ENCODE peak calls at places on chromosomes 2 and 18, in four cellular contexts. O is lower lobe of right lung, U is fibroblast of pulmonary artery, V is AG10803. B is an unnamed sample.
A peak's percentile ranks its signal among the peaks of the same experiment; 100 is the strongest.

GRCh38 chr18:26574958-26575864 is 26.9 kb upstream of the KCTD1 start:
- DNase-seq in O (peak; percentile 61), U (peak; percentile 52), V (peak; percentile 65), B (peak; percentile 29)

GRCh38 chr2:25521665-25522387 is 151.6 kb downstream of the DTNB start:
- DNase-seq in O (no peak), U (peak; percentile 91), V (peak; percentile 77), B (peak; percentile 49)

GRCh38 chr2:136131961-136132839 is 14.3 kb upstream of the CXCR4 start:
- DNase-seq in O (peak; percentile 62), U (no peak), V (no peak), B (no peak)

GRCh38 chr18:3286165-3286564 is 24.2 kb downstream of the MYL12B start:
- DNase-seq in O (no peak), U (no peak), V (no peak), B (no peak)

GRCh38 chr18:56312554-56312953 is 325.8 kb downstream of the TXNL1 start:
- DNase-seq in O (no peak), U (no peak), V (no peak), B (no peak)

GRCh38 chr2:148282201-148282600 is 261.3 kb downstream of the MBD5 start:
- DNase-seq in O (no peak), U (peak; percentile 57), V (peak; percentile 45), B (no peak)

GRCh38 chr2:71379086-71379485 is 47.5 kb downstream of the ZNF638 start:
- DNase-seq in O (no peak), U (peak; percentile 79), V (peak; percentile 82), B (peak; percentile 48)

GRCh38 chr2:104793971-104794370 is 59.9 kb upstream of the POU3F3 start:
- DNase-seq in O (no peak), U (peak; percentile 29), V (peak; percentile 73), B (no peak)

GRCh38 chr2:45913539-45913938 is 262.1 kb downstream of the PRKCE start:
- DNase-seq in O (no peak), U (no peak), V (no peak), B (no peak)

GRCh38 chr2:44100351-44100750 is 68.3 kb upstream of the PPM1B start:
- DNase-seq in O (peak; percentile 58), U (peak; percentile 96), V (peak; percentile 97), B (peak; percentile 94)

GRCh38 chr18:48813833-48814489 is 136.8 kb downstream of the SMAD7 start:
- DNase-seq in O (peak; percentile 45), U (no peak), V (no peak), B (no peak)

GRCh38 chr2:237488295-237488694 is 1.2 kb downstream of the MLPH start:
- DNase-seq in O (no peak), U (no peak), V (no peak), B (no peak)

GRCh38 chr2:73921581-73921980 is 5.1 kb upstream of the DGUOK start:
- DNase-seq in O (no peak), U (no peak), V (no peak), B (no peak)

GRCh38 chr2:147641644-147642043 is 203.2 kb upstream of the ACVR2A start:
- DNase-seq in O (no peak), U (no peak), V (peak; percentile 21), B (no peak)

GRCh38 chr2:230967113-230967512 is 28.8 kb upstream of the SPATA3 start:
- DNase-seq in O (no peak), U (no peak), V (no peak), B (no peak)

GRCh38 chr18:13809521-13810252 is 14.3 kb upstream of the MC5R start:
- DNase-seq in O (no peak), U (no peak), V (no peak), B (no peak)

GRCh38 chr18:55483472-55483871 is 104.5 kb downstream of the TCF4 start:
- DNase-seq in O (no peak), U (no peak), V (no peak), B (no peak)

GRCh38 chr18:55559735-55560134 is 28.3 kb downstream of the TCF4 start:
- DNase-seq in O (no peak), U (no peak), V (peak; percentile 24), B (no peak)

GRCh38 chr2:168149431-168149830 is 98.0 kb downstream of the STK39 start:
- DNase-seq in O (no peak), U (peak; percentile 47), V (no peak), B (no peak)

GRCh38 chr2:43714164-43714563 is 37.9 kb upstream of the C1GALT1C1L start:
- DNase-seq in O (no peak), U (peak; percentile 45), V (peak; percentile 33), B (peak; percentile 29)

GRCh38 chr2:149401007-149401406 is 70.6 kb downstream of the LYPD6 start:
- DNase-seq in O (no peak), U (no peak), V (peak; percentile 72), B (no peak)

GRCh38 chr18:63949068-63949737 is at the start of gene HMSD:
- DNase-seq in O (peak; percentile 80), U (no peak), V (peak; percentile 22), B (no peak)

GRCh38 chr2:25358836-25359235 is 17.1 kb upstream of the DNMT3A start:
- DNase-seq in O (no peak), U (no peak), V (no peak), B (no peak)

GRCh38 chr2:10361220-10361588 is 58.5 kb downstream of the HPCAL1 start:
- DNase-seq in O (no peak), U (peak; percentile 51), V (peak; percentile 8), B (no peak)

GRCh38 chr18:681985-682384 is 24.5 kb downstream of the TYMS start:
- DNase-seq in O (no peak), U (no peak), V (no peak), B (no peak)

GRCh38 chr2:137093116-137093515 is 327.8 kb downstream of the THSD7B start:
- DNase-seq in O (no peak), U (no peak), V (no peak), B (no peak)

GRCh38 chr18:49764032-49764431 is 49.3 kb downstream of the ACAA2 start:
- DNase-seq in O (no peak), U (peak; percentile 68), V (peak; percentile 16), B (no peak)

GRCh38 chr2:219159771-219160185 is 837 bp downstream of the NHEJ1 start:
- DNase-seq in O (no peak), U (peak; percentile 8), V (no peak), B (no peak)

GRCh38 chr2:61816480-61817355 is 37.1 kb downstream of the FAM161A start:
- DNase-seq in O (no peak), U (no peak), V (no peak), B (no peak)

GRCh38 chr18:31176531-31176930 is 13.9 kb upstream of the DSC1 start:
- DNase-seq in O (no peak), U (no peak), V (no peak), B (no peak)

GRCh38 chr2:143551946-143552655 is 422.9 kb downstream of the ARHGAP15 start:
- DNase-seq in O (no peak), U (no peak), V (peak; percentile 62), B (no peak)

GRCh38 chr2:138239902-138240595 is 261.5 kb upstream of the SPOPL start:
- DNase-seq in O (no peak), U (peak; percentile 46), V (peak; percentile 31), B (no peak)

GRCh38 chr2:104901037-104901851 is 47.3 kb downstream of the POU3F3 start:
- DNase-seq in O (no peak), U (no peak), V (no peak), B (no peak)

GRCh38 chr2:67616749-67617148 is 219.6 kb downstream of the ETAA1 start:
- DNase-seq in O (no peak), U (peak; percentile 95), V (peak; percentile 50), B (no peak)

GRCh38 chr2:60674524-60675165 is 81.4 kb upstream of the PAPOLG start:
- DNase-seq in O (peak; percentile 89), U (peak; percentile 74), V (peak; percentile 63), B (peak; percentile 5)

GRCh38 chr2:60678551-60678950 is 77.5 kb upstream of the PAPOLG start:
- DNase-seq in O (no peak), U (no peak), V (no peak), B (no peak)

GRCh38 chr2:60676950-60677349 is 79.1 kb upstream of the PAPOLG start:
- DNase-seq in O (no peak), U (no peak), V (no peak), B (no peak)

GRCh38 chr2:60677376-60677775 is 78.7 kb upstream of the PAPOLG start:
- DNase-seq in O (no peak), U (no peak), V (no peak), B (no peak)

GRCh38 chr2:60675309-60675708 is 80.8 kb upstream of the PAPOLG start:
- DNase-seq in O (no peak), U (no peak), V (no peak), B (no peak)
- TF ChIP-seq CTCF in O (no peak), U (no peak), V (no peak), B (no peak)

GRCh38 chr2:29744976-29745375 is 176.4 kb downstream of the ALK start:
- DNase-seq in O (no peak), U (no peak), V (no peak), B (no peak)
- H3K4me3 ChIP-seq in O (no peak overlapping the region), U (no peak overlapping the region), V (no peak overlapping the region), B (no peak overlapping the region)

GRCh38 chr2:185979546-185980071 is 241.0 kb downstream of the FSIP2 start:
- DNase-seq in O (no peak), U (no peak), V (no peak), B (no peak)
- TF ChIP-seq CTCF in O (no peak), U (no peak), V (no peak), B (no peak)

DNA sequence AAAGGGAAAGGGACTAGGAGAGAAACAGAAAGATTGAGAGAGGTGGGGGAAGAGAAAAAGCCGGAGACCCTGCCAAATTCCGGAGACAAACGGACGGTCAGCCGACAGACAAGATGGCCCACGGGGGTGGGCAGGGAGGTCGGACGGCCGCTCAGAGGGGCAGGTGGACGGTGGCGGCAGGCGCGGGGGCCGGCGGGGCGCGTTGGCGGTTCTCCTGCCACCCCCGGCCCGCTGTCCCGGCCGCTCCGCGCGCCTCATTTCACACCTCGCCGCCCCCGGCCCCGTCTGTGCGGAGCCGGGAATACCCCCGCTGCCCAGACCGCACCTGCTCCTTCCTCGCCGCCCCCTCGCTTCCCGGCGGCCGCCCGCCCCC is 935 bp downstream of the SLC30A3 start:
- DNase-seq in O (no peak), U (no peak), V (no peak), B (no peak)
- H3K4me3 ChIP-seq in O (peak overlapping the region; percentile 58), U (no peak overlapping the region), V (no peak overlapping the region), B (no peak overlapping the region)

GRCh38 chr2:140905078-140905781 is 1225.6 kb downstream of the LRP1B start:
- DNase-seq in O (no peak), U (no peak), V (no peak), B (no peak)
- TF ChIP-seq CTCF in O (no peak), U (no peak), V (no peak), B (no peak)